ENCODE peak calls at places on chromosomes 12 and 14, in four cellular contexts. One of them, this sample, is unnamed. For H3K4me1, the result is how much of the 10 kb centered on the place peaks cover.

GRCh38 chr14:67335781-67336180 is 23.8 kb downstream of the ATP6V1D start:
- DNase-seq in psoas muscle: no peak
- DNase-seq in body of pancreas: no peak
- DNase-seq in adrenal gland: no peak
- DNase-seq in this sample: no peak

GRCh38 chr12:89745286-89745685 is 36.6 kb upstream of the ATP2B1 start:
- DNase-seq in adrenal gland: no peak
- DNase-seq in body of pancreas: no peak
- DNase-seq in psoas muscle: no peak
- DNase-seq in this sample: no peak

GRCh38 chr14:89586258-89587127 is 169.5 kb upstream of the FOXN3 start:
- DNase-seq in body of pancreas: peak
- DNase-seq in psoas muscle: no peak
- DNase-seq in adrenal gland: no peak
- DNase-seq in this sample: no peak

GRCh38 chr14:26926585-26926984 is 328.8 kb upstream of the NOVA1 start:
- DNase-seq in psoas muscle: no peak
- DNase-seq in adrenal gland: no peak
- DNase-seq in body of pancreas: no peak
- DNase-seq in this sample: no peak

GRCh38 chr12:10537721-10538120 is 32.0 kb downstream of the EIF2S3B start:
- DNase-seq in body of pancreas: no peak
- DNase-seq in adrenal gland: no peak
- DNase-seq in psoas muscle: no peak
- DNase-seq in this sample: no peak

GRCh38 chr12:131131808-131132117 is 178.1 kb downstream of the ADGRD1 start:
- DNase-seq in psoas muscle: no peak
- DNase-seq in body of pancreas: no peak
- DNase-seq in adrenal gland: peak
- DNase-seq in this sample: no peak

GRCh38 chr12:11771356-11771755 is 121.9 kb downstream of the ETV6 start:
- DNase-seq in psoas muscle: no peak
- DNase-seq in body of pancreas: no peak
- DNase-seq in adrenal gland: no peak
- DNase-seq in this sample: no peak

GRCh38 chr12:62214847-62215246 is 45.4 kb upstream of the USP15 start:
- DNase-seq in adrenal gland: no peak
- DNase-seq in psoas muscle: no peak
- DNase-seq in body of pancreas: no peak
- DNase-seq in this sample: no peak

GRCh38 chr14:32417956-32418552 is 89.0 kb downstream of the AKAP6 start:
- DNase-seq in body of pancreas: peak
- DNase-seq in adrenal gland: peak
- DNase-seq in psoas muscle: no peak
- DNase-seq in this sample: peak

GRCh38 chr14:51394804-51395203 is 154.8 kb downstream of the TMX1 start:
- DNase-seq in adrenal gland: no peak
- DNase-seq in psoas muscle: no peak
- DNase-seq in body of pancreas: no peak
- DNase-seq in this sample: peak

GRCh38 chr14:104138098-104138890 is at the start of gene KIF26A:
- DNase-seq in psoas muscle: peak
- DNase-seq in adrenal gland: no peak
- DNase-seq in body of pancreas: no peak
- DNase-seq in this sample: no peak

GRCh38 chr12:52645120-52645761 is 6.8 kb downstream of the KRT2 start:
- DNase-seq in adrenal gland: no peak
- DNase-seq in body of pancreas: no peak
- DNase-seq in psoas muscle: no peak
- DNase-seq in this sample: no peak

GRCh38 chr14:88388741-88389282 is 3.4 kb downstream of the SPATA7 start:
- DNase-seq in adrenal gland: no peak
- DNase-seq in psoas muscle: no peak
- DNase-seq in body of pancreas: no peak
- DNase-seq in this sample: no peak

GRCh38 chr12:68373836-68374314 is 41.7 kb upstream of the MDM1 start:
- DNase-seq in adrenal gland: no peak
- DNase-seq in body of pancreas: peak
- DNase-seq in psoas muscle: no peak
- DNase-seq in this sample: no peak

GRCh38 chr14:78253986-78254385 is 83.8 kb downstream of the NRXN3 start:
- DNase-seq in adrenal gland: no peak
- DNase-seq in body of pancreas: no peak
- DNase-seq in psoas muscle: no peak
- DNase-seq in this sample: no peak

GRCh38 chr12:7959278-7960063 is 23.5 kb upstream of the SLC2A3 start:
- DNase-seq in adrenal gland: no peak
- DNase-seq in psoas muscle: no peak
- DNase-seq in body of pancreas: no peak
- DNase-seq in this sample: peak

GRCh38 chr14:40318211-40318719 is 886.0 kb upstream of the FBXO33 start:
- DNase-seq in body of pancreas: no peak
- DNase-seq in psoas muscle: no peak
- DNase-seq in adrenal gland: no peak
- DNase-seq in this sample: no peak

GRCh38 chr14:88210426-88210825 is 112.6 kb downstream of the KCNK10 start:
- DNase-seq in psoas muscle: no peak
- DNase-seq in adrenal gland: no peak
- DNase-seq in body of pancreas: no peak
- DNase-seq in this sample: no peak

GRCh38 chr14:60092516-60092915 is 793 bp downstream of the PCNX4 start:
- DNase-seq in psoas muscle: peak
- DNase-seq in body of pancreas: no peak
- DNase-seq in adrenal gland: peak
- DNase-seq in this sample: no peak

GRCh38 chr12:74021937-74022336 is 515.7 kb upstream of the ATXN7L3B start:
- DNase-seq in body of pancreas: peak
- DNase-seq in adrenal gland: peak
- DNase-seq in psoas muscle: peak
- DNase-seq in this sample: peak

GRCh38 chr12:49763006-49763591 is 21.7 kb downstream of the TMBIM6 start:
- DNase-seq in psoas muscle: peak
- DNase-seq in body of pancreas: peak
- DNase-seq in adrenal gland: peak
- DNase-seq in this sample: peak

GRCh38 chr14:21694425-21694824 is 20.8 kb upstream of the OR4E1 start:
- DNase-seq in body of pancreas: no peak
- DNase-seq in psoas muscle: no peak
- DNase-seq in adrenal gland: no peak
- DNase-seq in this sample: no peak

GRCh38 chr14:31137214-31137889 is 70.2 kb downstream of the HECTD1 start:
- DNase-seq in body of pancreas: no peak
- DNase-seq in adrenal gland: no peak
- DNase-seq in psoas muscle: no peak
- DNase-seq in this sample: no peak

GRCh38 chr12:49330032-49330619 is 6.9 kb downstream of the C1QL4 start:
- DNase-seq in adrenal gland: no peak
- DNase-seq in psoas muscle: no peak
- DNase-seq in body of pancreas: no peak
- DNase-seq in this sample: no peak

GRCh38 chr12:60120199-60120598 is 524.4 kb downstream of the SLC16A7 start:
- DNase-seq in body of pancreas: no peak
- DNase-seq in psoas muscle: no peak
- DNase-seq in adrenal gland: no peak
- DNase-seq in this sample: no peak

GRCh38 chr12:42442328-42442759 is 116.4 kb downstream of the PPHLN1 start:
- DNase-seq in psoas muscle: no peak
- DNase-seq in body of pancreas: no peak
- DNase-seq in adrenal gland: no peak
- DNase-seq in this sample: no peak

GRCh38 chr12:50174971-50175715 is 8.0 kb upstream of the CERS5 start:
- DNase-seq in psoas muscle: no peak
- DNase-seq in adrenal gland: no peak
- DNase-seq in body of pancreas: peak
- DNase-seq in this sample: peak

GRCh38 chr14:35877276-35877675 is 51.1 kb downstream of the BRMS1L start:
- DNase-seq in adrenal gland: no peak
- DNase-seq in psoas muscle: no peak
- DNase-seq in body of pancreas: no peak
- DNase-seq in this sample: no peak

GRCh38 chr12:58314610-58315009 is 373.2 kb downstream of the ATP23 start:
- DNase-seq in adrenal gland: no peak
- DNase-seq in body of pancreas: no peak
- DNase-seq in psoas muscle: no peak
- DNase-seq in this sample: no peak

GRCh38 chr12:127677537-127678131 is 589.3 kb upstream of the TMEM132C start:
- DNase-seq in body of pancreas: peak
- DNase-seq in adrenal gland: peak
- DNase-seq in psoas muscle: peak
- DNase-seq in this sample: no peak

GRCh38 chr14:32561520-32561919 is 232.4 kb downstream of the AKAP6 start:
- DNase-seq in psoas muscle: no peak
- DNase-seq in adrenal gland: peak
- DNase-seq in body of pancreas: peak
- DNase-seq in this sample: peak

GRCh38 chr12:24608637-24609285 is 340.1 kb downstream of the BCAT1 start:
- DNase-seq in adrenal gland: no peak
- DNase-seq in psoas muscle: no peak
- DNase-seq in body of pancreas: no peak
- DNase-seq in this sample: no peak

GRCh38 chr14:89330236-89331002 is 86.6 kb downstream of the FOXN3 start:
- DNase-seq in adrenal gland: peak
- DNase-seq in body of pancreas: peak
- DNase-seq in psoas muscle: peak
- DNase-seq in this sample: no peak

GRCh38 chr14:91366749-91367148 is 50.9 kb downstream of the CCDC88C start:
- DNase-seq in adrenal gland: no peak
- DNase-seq in body of pancreas: peak
- DNase-seq in psoas muscle: no peak
- DNase-seq in this sample: no peak

GRCh38 chr14:91369628-91370445 is 47.8 kb downstream of the CCDC88C start:
- DNase-seq in adrenal gland: no peak
- DNase-seq in psoas muscle: no peak
- DNase-seq in body of pancreas: peak
- DNase-seq in this sample: no peak

GRCh38 chr14:91368681-91369416 is 48.8 kb downstream of the CCDC88C start:
- DNase-seq in body of pancreas: no peak
- DNase-seq in psoas muscle: no peak
- DNase-seq in adrenal gland: no peak
- DNase-seq in this sample: no peak

GRCh38 chr14:91365552-91365951 is 52.1 kb downstream of the CCDC88C start:
- DNase-seq in body of pancreas: no peak
- DNase-seq in psoas muscle: no peak
- DNase-seq in adrenal gland: no peak
- DNase-seq in this sample: no peak

GRCh38 chr14:91367173-91368171 is 50.1 kb downstream of the CCDC88C start:
- DNase-seq in body of pancreas: peak
- DNase-seq in psoas muscle: no peak
- DNase-seq in adrenal gland: no peak
- DNase-seq in this sample: peak
- H3K4me3 ChIP-seq in body of pancreas: no peak
- H3K4me3 ChIP-seq in psoas muscle: no peak
- H3K4me3 ChIP-seq in adrenal gland: no peak
- H3K4me3 ChIP-seq in this sample: peak

GRCh38 chr12:14904854-14905253 is 19.2 kb upstream of the MGP start:
- DNase-seq in body of pancreas: no peak
- DNase-seq in adrenal gland: no peak
- DNase-seq in psoas muscle: no peak
- DNase-seq in this sample: no peak
- TF ChIP-seq CTCF in body of pancreas: no peak
- TF ChIP-seq CTCF in adrenal gland: no peak
- TF ChIP-seq CTCF in psoas muscle: no peak
- TF ChIP-seq CTCF in this sample: no peak

GRCh38 chr12:124452576-124453391 is 114.6 kb downstream of the NCOR2 start:
- DNase-seq in adrenal gland: no peak
- DNase-seq in body of pancreas: no peak
- DNase-seq in psoas muscle: no peak
- DNase-seq in this sample: no peak
- H3K4me1 ChIP-seq in adrenal gland: half or more
- H3K4me1 ChIP-seq in body of pancreas: under half
- H3K4me1 ChIP-seq in psoas muscle: under half
- H3K4me1 ChIP-seq in this sample: under half

GRCh38 chr12:124441443-124442190 is 125.8 kb downstream of the NCOR2 start:
- DNase-seq in psoas muscle: no peak
- DNase-seq in adrenal gland: no peak
- DNase-seq in body of pancreas: no peak
- DNase-seq in this sample: peak
- H3K4me3 ChIP-seq in psoas muscle: no peak
- H3K4me3 ChIP-seq in adrenal gland: no peak
- H3K4me3 ChIP-seq in body of pancreas: no peak
- H3K4me3 ChIP-seq in this sample: peak

GRCh38 chr14:99351166-99352007 is 79.4 kb upstream of the BCL11B start:
- DNase-seq in psoas muscle: no peak
- DNase-seq in body of pancreas: no peak
- DNase-seq in adrenal gland: no peak
- DNase-seq in this sample: no peak
- TF ChIP-seq CTCF in psoas muscle: no peak
- TF ChIP-seq CTCF in body of pancreas: no peak
- TF ChIP-seq CTCF in adrenal gland: no peak
- TF ChIP-seq CTCF in this sample: no peak

GRCh38 chr14:56810850-56811595 is 744 bp upstream of the OTX2 start:
- DNase-seq in psoas muscle: no peak
- DNase-seq in adrenal gland: no peak
- DNase-seq in body of pancreas: no peak
- DNase-seq in this sample: no peak
- H3K4me1 ChIP-seq in psoas muscle: under half
- H3K4me1 ChIP-seq in adrenal gland: under half
- H3K4me1 ChIP-seq in body of pancreas: under half
- H3K4me1 ChIP-seq in this sample: under half

This sample was measured in PC-9.